ENCODE peak calls at places on chromosomes 4 and X, in five cellular contexts. One of them, this sample, is unnamed.

GRCh38 chrX:48800574-48801280 is 1.1 kb upstream of the HDAC6 start:
- DNase-seq in lower leg skin: peak; percentile 69
- DNase-seq in ELR: no peak
- DNase-seq in iris pigment epithelial cell: no peak
- DNase-seq in NCI-H187 treated with DMSO at 0.1 percent for 48 hours: no peak
- DNase-seq in this sample: no peak

GRCh38 chrX:130330146-130330545 is 9.6 kb upstream of the SLC25A14 start:
- DNase-seq in lower leg skin: no peak
- DNase-seq in ELR: no peak
- DNase-seq in iris pigment epithelial cell: no peak
- DNase-seq in NCI-H187 treated with DMSO at 0.1 percent for 48 hours: no peak
- DNase-seq in this sample: no peak

GRCh38 chrX:71910526-71911022 is at the start of gene NHSL2:
- DNase-seq in lower leg skin: no peak
- DNase-seq in ELR: peak; percentile 26
- DNase-seq in iris pigment epithelial cell: peak; percentile 2
- DNase-seq in NCI-H187 treated with DMSO at 0.1 percent for 48 hours: no peak
- DNase-seq in this sample: no peak

GRCh38 chr4:90825849-90826248 is 698.7 kb downstream of the CCSER1 start:
- DNase-seq in lower leg skin: no peak
- DNase-seq in ELR: no peak
- DNase-seq in iris pigment epithelial cell: no peak
- DNase-seq in NCI-H187 treated with DMSO at 0.1 percent for 48 hours: no peak
- DNase-seq in this sample: no peak

GRCh38 chr4:173370130-173370476 is 651 bp upstream of the SAP30 start:
- DNase-seq in lower leg skin: peak; percentile 94
- DNase-seq in ELR: no peak
- DNase-seq in iris pigment epithelial cell: no peak
- DNase-seq in NCI-H187 treated with DMSO at 0.1 percent for 48 hours: no peak
- DNase-seq in this sample: peak; percentile 96

GRCh38 chrX:64977830-64978229 is 1.6 kb upstream of the ZC4H2 start:
- DNase-seq in lower leg skin: no peak
- DNase-seq in ELR: peak; percentile 53
- DNase-seq in iris pigment epithelial cell: peak; percentile 7
- DNase-seq in NCI-H187 treated with DMSO at 0.1 percent for 48 hours: no peak
- DNase-seq in this sample: no peak

GRCh38 chr4:182536221-182536620 is 293.0 kb downstream of the TENM3 start:
- DNase-seq in lower leg skin: no peak
- DNase-seq in ELR: no peak
- DNase-seq in iris pigment epithelial cell: no peak
- DNase-seq in NCI-H187 treated with DMSO at 0.1 percent for 48 hours: no peak
- DNase-seq in this sample: no peak

GRCh38 chrX:28586291-28586690 is 955 bp upstream of the IL1RAPL1 start:
- DNase-seq in lower leg skin: no peak
- DNase-seq in ELR: no peak
- DNase-seq in iris pigment epithelial cell: peak; percentile 33
- DNase-seq in NCI-H187 treated with DMSO at 0.1 percent for 48 hours: no peak
- DNase-seq in this sample: no peak